ENCODE peak calls at places on chromosomes 2 and 18, in four cellular contexts. J, A, F and W are unnamed samples.

GRCh38 chr2:109438773-109439191 is 175.0 kb downstream of the SEPTIN10 start:
- DNase-seq in A (no peak), F (peak; percentile 86), J (no peak), W (peak; percentile 91)

GRCh38 chr18:36653141-36653869 is 175.5 kb downstream of the TPGS2 start:
- DNase-seq in F (no peak), A (no peak), J (no peak), W (no peak)

GRCh38 chr2:159035790-159036411 is 67.5 kb downstream of the TANC1 start:
- DNase-seq in F (peak; percentile 68), A (peak; percentile 82), J (no peak), W (peak; percentile 59)

GRCh38 chr2:96876811-96877437 is 7.0 kb upstream of the SEMA4C start:
- DNase-seq in J (no peak), F (no peak), A (no peak), W (no peak)

GRCh38 chr2:165635532-165635931 is 158.5 kb downstream of the GALNT3 start:
- DNase-seq in J (no peak), F (no peak), A (no peak), W (no peak)

GRCh38 chr2:109209412-109209811 is 80.4 kb downstream of the SH3RF3 start:
- DNase-seq in J (no peak), F (peak; percentile 89), A (no peak), W (peak; percentile 70)

GRCh38 chr2:240481720-240482119 is 46.3 kb downstream of the GPC1 start:
- DNase-seq in J (no peak), F (no peak), A (no peak), W (no peak)

GRCh38 chr2:181891966-181892794 is 650 bp downstream of the ITPRID2 start:
- DNase-seq in F (peak; percentile 55), A (peak; percentile 74), J (peak; percentile 70), W (peak; percentile 85)

GRCh38 chr2:65390134-65390533 is 42.3 kb downstream of the SPRED2 start:
- DNase-seq in J (no peak), A (no peak), F (no peak), W (no peak)

GRCh38 chr2:239722760-239723448 is 302.2 kb downstream of the NDUFA10 start:
- DNase-seq in A (peak; percentile 20), F (no peak), J (no peak), W (no peak)

GRCh38 chr18:42072407-42072806 is 117.4 kb downstream of the PIK3C3 start:
- DNase-seq in J (no peak), F (no peak), A (no peak), W (no peak)

GRCh38 chr2:24521975-24522639 is 31.1 kb downstream of the NCOA1 start:
- DNase-seq in F (no peak), A (no peak), J (no peak), W (no peak)

GRCh38 chr2:2147024-2147900 is 183.8 kb downstream of the MYT1L start:
- DNase-seq in A (peak; percentile 45), J (no peak), F (no peak), W (no peak)

GRCh38 chr2:240127351-240127750 is 8.8 kb downstream of the COPS9 start:
- DNase-seq in J (no peak), A (no peak), F (no peak), W (no peak)

GRCh38 chr18:58235001-58235436 is 191.0 kb downstream of the NEDD4L start:
- DNase-seq in F (no peak), J (no peak), A (no peak), W (no peak)

GRCh38 chr18:63848159-63848558 is 39.3 kb upstream of the SERPINB2 start:
- DNase-seq in F (peak; percentile 75), A (no peak), J (peak; percentile 43), W (peak; percentile 64)

GRCh38 chr2:230864605-230865323 is at the start of gene ITM2C:
- DNase-seq in J (no peak), A (peak; percentile 82), F (peak; percentile 62), W (peak; percentile 76)

GRCh38 chr18:28476302-28476701 is 299.4 kb upstream of the CDH2 start:
- DNase-seq in F (no peak), J (no peak), A (no peak), W (no peak)

GRCh38 chr2:14182227-14182946 is 450.1 kb upstream of the LRATD1 start:
- DNase-seq in F (no peak), J (no peak), A (no peak), W (no peak)

GRCh38 chr2:25312958-25313710 is 28.6 kb downstream of the DNMT3A start:
- DNase-seq in J (no peak), A (no peak), F (no peak), W (no peak)

GRCh38 chr2:236566596-236566995 is 3.0 kb upstream of the ACKR3 start:
- DNase-seq in J (no peak), F (no peak), A (no peak), W (no peak)

GRCh38 chr2:120510751-120511395 is 164.9 kb downstream of the INHBB start:
- DNase-seq in J (no peak), A (no peak), F (no peak), W (no peak)

GRCh38 chr2:215615067-215615828 is 179.4 kb upstream of the FN1 start:
- DNase-seq in J (no peak), F (no peak), A (no peak), W (no peak)

DNA sequence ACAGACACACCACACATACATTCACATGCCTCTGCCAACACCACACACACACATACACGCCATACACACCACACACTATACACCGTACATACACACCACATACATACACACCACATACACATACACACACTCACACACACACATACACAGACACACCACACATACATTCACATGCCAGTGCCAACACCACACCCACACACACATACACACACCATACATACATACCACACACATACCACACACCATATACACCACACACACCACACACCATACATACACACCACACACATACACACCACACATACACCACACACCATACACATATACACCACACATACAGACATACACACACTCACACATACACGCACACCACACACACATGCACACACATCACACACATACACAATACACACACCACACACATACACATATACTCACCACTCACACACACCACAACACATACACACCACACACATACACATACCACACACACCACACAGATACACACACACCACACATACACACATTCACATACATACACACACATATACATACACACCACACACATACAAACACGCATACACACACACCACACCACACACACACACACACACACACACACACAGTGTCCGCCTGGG is 37.2 kb downstream of the MCFD2 start:
- DNase-seq in A (no peak), F (peak; percentile 25), J (no peak), W (peak; percentile 14)
- H3K14ac ChIP-seq in A (no peak overlapping the region), F (peak overlapping the region; percentile 99), J (peak overlapping the region; percentile 59), W (no peak overlapping the region)

DNA sequence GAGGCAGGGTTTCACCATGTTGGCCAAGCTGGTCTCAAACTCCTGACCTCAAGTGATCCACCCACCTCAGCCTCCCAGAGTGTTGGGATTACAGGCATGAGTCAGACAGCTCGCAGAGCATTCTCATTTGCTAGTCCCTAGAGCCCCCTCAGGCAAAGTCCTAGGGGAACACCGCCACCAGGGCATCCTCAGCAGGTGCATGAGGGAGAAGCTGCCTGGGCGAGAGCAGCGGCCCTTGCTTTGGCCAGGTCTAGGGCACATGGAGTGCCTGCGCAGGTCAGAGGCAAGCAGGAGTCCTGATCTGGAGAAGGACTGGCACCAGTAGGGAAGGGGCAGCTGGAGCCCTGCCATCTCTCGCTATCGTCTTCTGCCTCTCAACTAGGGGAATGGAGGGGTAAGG is 32.4 kb downstream of the NGEF start:
- DNase-seq in A (no peak), J (no peak), F (peak; percentile 19), W (no peak)
- H3K14ac ChIP-seq in A (no peak overlapping the region), J (no peak overlapping the region), F (no peak overlapping the region), W (no peak overlapping the region)

GRCh38 chr2:75870133-75870532 is 159.4 kb upstream of the GCFC2 start:
- DNase-seq in A (peak; percentile 38), F (no peak), J (no peak), W (no peak)

GRCh38 chr2:75865083-75865482 is 154.4 kb upstream of the GCFC2 start:
- DNase-seq in J (no peak), F (no peak), A (no peak), W (no peak)

GRCh38 chr2:75865702-75866101 is 155.0 kb upstream of the GCFC2 start:
- DNase-seq in J (no peak), F (no peak), A (no peak), W (no peak)

GRCh38 chr2:75870654-75871137 is 160.0 kb upstream of the GCFC2 start:
- DNase-seq in J (no peak), F (no peak), A (peak; percentile 47), W (no peak)
- H3K14ac ChIP-seq in J (no peak overlapping the region), F (no peak overlapping the region), A (no peak overlapping the region), W (no peak overlapping the region)

GRCh38 chr2:191611614-191612013 is 66.3 kb upstream of the NABP1 start:
- DNase-seq in F (no peak), A (no peak), J (no peak), W (no peak)
- H3K14ac ChIP-seq in F (peak overlapping the region; percentile 66), A (no peak overlapping the region), J (no peak overlapping the region), W (no peak overlapping the region)

GRCh38 chr2:138779451-138780440 is at the start of gene NXPH2:
- DNase-seq in A (peak; percentile 54), J (peak; percentile 57), F (no peak), W (peak; percentile 14)
- H3K14ac ChIP-seq in A (peak within 1 kb of the TSS; percentile 83), J (no peak within 1 kb of the TSS), F (no peak within 1 kb of the TSS), W (no peak within 1 kb of the TSS)

DNA sequence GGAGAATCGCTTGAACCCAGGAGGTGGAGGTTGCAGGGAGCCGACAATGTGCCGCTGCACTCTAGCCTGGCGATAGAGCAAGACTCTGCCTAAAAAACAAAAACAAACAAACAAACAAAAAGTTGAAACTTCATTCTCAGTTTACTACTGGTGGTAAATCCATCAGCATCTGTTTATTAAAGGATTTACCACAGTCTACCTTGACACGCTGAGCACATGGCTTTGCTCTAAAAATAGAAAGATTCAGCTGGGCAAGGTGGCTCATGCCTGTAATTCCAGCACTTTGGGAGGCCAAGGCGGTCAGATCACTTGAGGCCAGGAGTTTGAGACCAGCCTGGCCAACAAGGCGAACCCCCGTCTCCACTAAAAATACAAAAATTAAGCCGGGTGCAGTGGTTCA is 201.3 kb downstream of the TGIF1 start:
- DNase-seq in A (no peak), J (no peak), F (no peak), W (peak; percentile 44)
- H3K14ac ChIP-seq in A (no peak overlapping the region), J (no peak overlapping the region), F (peak overlapping the region; percentile 22), W (no peak overlapping the region)